ENCODE peak calls at places on chromosomes 5 and 9, in four cellular contexts. Y is stimulated activated CD4-positive, alpha-beta T cell treated with anti-CD3 and anti-CD28 coated beads, Interleukin-1b, Interleukin-23, amount 100 ng/mL, for 24 hours; Z is aorta; O is EL. W is an unnamed sample.

GRCh38 chr9:122070728-122071127 is 22.4 kb downstream of the TTLL11 start:
- DNase-seq in Y (no peak), Z (no peak), O (no peak), W (no peak)

GRCh38 chr9:33159760-33160127 is 7.4 kb downstream of the B4GALT1 start:
- DNase-seq in Y (no peak), Z (peak), O (peak), W (peak)

GRCh38 chr5:64566531-64566930 is 60.7 kb downstream of the RGS7BP start:
- DNase-seq in Y (no peak), Z (no peak), O (no peak), W (no peak)

GRCh38 chr5:159135896-159136531 is 36.3 kb upstream of the EBF1 start:
- DNase-seq in Y (no peak), Z (peak), O (peak), W (no peak)

GRCh38 chr5:139215176-139215975 is 17.2 kb upstream of the SIL1 start:
- DNase-seq in Y (no peak), Z (no peak), O (no peak), W (no peak)

GRCh38 chr9:124511426-124511840 is 4.2 kb upstream of the NR5A1 start:
- DNase-seq in Y (no peak), Z (no peak), O (no peak), W (no peak)

GRCh38 chr5:43631182-43631910 is 28.4 kb downstream of the NNT start:
- DNase-seq in Y (no peak), Z (no peak), O (peak), W (no peak)

GRCh38 chr5:184461-184860 is 6.8 kb upstream of the LRRC14B start:
- DNase-seq in Y (no peak), Z (no peak), O (peak), W (no peak)

GRCh38 chr9:98764351-98764750 is 32.0 kb downstream of the ANKS6 start:
- DNase-seq in Y (no peak), Z (no peak), O (peak), W (no peak)

GRCh38 chr9:90926920-90927319 is 125.3 kb downstream of the SYK start:
- DNase-seq in Y (no peak), Z (no peak), O (peak), W (no peak)

GRCh38 chr9:28264368-28264767 is 691.1 kb upstream of the C9orf72 start:
- DNase-seq in Y (no peak), Z (no peak), O (no peak), W (peak)

GRCh38 chr5:127486471-127486870 is 31.0 kb upstream of the PRRC1 start:
- DNase-seq in Y (no peak), Z (no peak), O (no peak), W (no peak)

GRCh38 chr5:96821260-96821916 is 13.6 kb upstream of the ERAP1 start:
- DNase-seq in Y (no peak), Z (no peak), O (peak), W (no peak)

GRCh38 chr9:92097997-92098482 is 17.2 kb downstream of the SPTLC1 start:
- DNase-seq in Y (no peak), Z (peak), O (no peak), W (peak)

GRCh38 chr9:114006931-114007691 is 71.0 kb downstream of the AMBP start:
- DNase-seq in Y (no peak), Z (no peak), O (no peak), W (peak)

GRCh38 chr5:180056153-180056552 is 15.4 kb downstream of the RNF130 start:
- DNase-seq in Y (no peak), Z (no peak), O (no peak), W (no peak)

GRCh38 chr9:133950206-133950915 is 41.8 kb downstream of the VAV2 start:
- DNase-seq in Y (no peak), Z (peak), O (no peak), W (no peak)

GRCh38 chr9:28212979-28213378 is 639.7 kb upstream of the C9orf72 start:
- DNase-seq in Y (no peak), Z (no peak), O (peak), W (no peak)

GRCh38 chr5:180825768-180826525 is 23.3 kb upstream of the MGAT1 start:
- DNase-seq in Y (no peak), Z (peak), O (peak), W (peak)

GRCh38 chr5:42993516-42994284 is 46.4 kb downstream of the ANXA2R start:
- DNase-seq in Y (no peak), Z (peak), O (peak), W (no peak)

W was measured in RWPE2.